ENCODE peak calls at places on chromosomes 12 and 14, in five cellular contexts. W, Z, T, B and N are unnamed samples.

GRCh38 chr12:119072463-119072862 is 91.1 kb downstream of the SRRM4 start:
- DNase-seq in W (no peak), Z (no peak), T (no peak), B (no peak), N (no peak)

GRCh38 chr14:99273025-99273723 is 1.2 kb upstream of the BCL11B start:
- DNase-seq in W (peak), Z (no peak), T (peak), B (no peak), N (no peak)

GRCh38 chr14:31582286-31582691 is 21.1 kb downstream of the NUBPL start:
- DNase-seq in W (no peak), Z (no peak), T (no peak), B (peak), N (peak)

GRCh38 chr12:109310247-109311125 is 1.4 kb upstream of the FOXN4 start:
- DNase-seq in W (peak), Z (no peak), T (no peak), B (no peak), N (no peak)

GRCh38 chr14:43735926-43736325 is 771.2 kb downstream of the FSCB start:
- DNase-seq in W (no peak), Z (no peak), T (no peak), B (no peak), N (no peak)

GRCh38 chr12:3827301-3828000 is 45.7 kb downstream of the PARP11 start:
- DNase-seq in W (no peak), Z (no peak), T (no peak), B (no peak), N (no peak)

GRCh38 chr14:32588448-32589320 is 259.6 kb downstream of the AKAP6 start:
- DNase-seq in W (no peak), Z (peak), T (peak), B (no peak), N (no peak)

GRCh38 chr14:43476822-43477221 is 1030.3 kb downstream of the FSCB start:
- DNase-seq in W (no peak), Z (no peak), T (no peak), B (no peak), N (no peak)

GRCh38 chr14:32252030-32252670 is 49.1 kb upstream of the RNU6-8 start:
- DNase-seq in W (no peak), Z (peak), T (peak), B (peak), N (peak)

GRCh38 chr12:68007466-68007865 is 18.2 kb downstream of the IFNG-AS1 start:
- DNase-seq in W (no peak), Z (no peak), T (no peak), B (no peak), N (no peak)

GRCh38 chr12:126076515-126076914 is 1011.3 kb downstream of the AACS start:
- DNase-seq in W (no peak), Z (no peak), T (no peak), B (no peak), N (no peak)

GRCh38 chr14:69260246-69260978 is 454 bp downstream of the GALNT16 start:
- DNase-seq in W (peak), Z (no peak), T (peak), B (peak), N (no peak)

GRCh38 chr12:62256408-62257079 is 3.7 kb upstream of the USP15 start:
- DNase-seq in W (no peak), Z (no peak), T (no peak), B (peak), N (no peak)

GRCh38 chr12:96240656-96241055 is 46.5 kb downstream of the ELK3 start:
- DNase-seq in W (no peak), Z (no peak), T (no peak), B (no peak), N (no peak)

GRCh38 chr12:80681-81190 is 14.2 kb downstream of the IQSEC3 start:
- DNase-seq in W (no peak), Z (no peak), T (no peak), B (no peak), N (no peak)

GRCh38 chr12:27645671-27646070 is 50.6 kb upstream of the REP15 start:
- DNase-seq in W (no peak), Z (no peak), T (no peak), B (no peak), N (no peak)

GRCh38 chr12:180445-180844 is 33.5 kb downstream of the SLC6A12 start:
- DNase-seq in W (no peak), Z (no peak), T (no peak), B (peak), N (peak)

GRCh38 chr14:37343307-37344094 is 145.8 kb downstream of the MIPOL1 start:
- DNase-seq in W (no peak), Z (no peak), T (no peak), B (no peak), N (no peak)

DNA sequence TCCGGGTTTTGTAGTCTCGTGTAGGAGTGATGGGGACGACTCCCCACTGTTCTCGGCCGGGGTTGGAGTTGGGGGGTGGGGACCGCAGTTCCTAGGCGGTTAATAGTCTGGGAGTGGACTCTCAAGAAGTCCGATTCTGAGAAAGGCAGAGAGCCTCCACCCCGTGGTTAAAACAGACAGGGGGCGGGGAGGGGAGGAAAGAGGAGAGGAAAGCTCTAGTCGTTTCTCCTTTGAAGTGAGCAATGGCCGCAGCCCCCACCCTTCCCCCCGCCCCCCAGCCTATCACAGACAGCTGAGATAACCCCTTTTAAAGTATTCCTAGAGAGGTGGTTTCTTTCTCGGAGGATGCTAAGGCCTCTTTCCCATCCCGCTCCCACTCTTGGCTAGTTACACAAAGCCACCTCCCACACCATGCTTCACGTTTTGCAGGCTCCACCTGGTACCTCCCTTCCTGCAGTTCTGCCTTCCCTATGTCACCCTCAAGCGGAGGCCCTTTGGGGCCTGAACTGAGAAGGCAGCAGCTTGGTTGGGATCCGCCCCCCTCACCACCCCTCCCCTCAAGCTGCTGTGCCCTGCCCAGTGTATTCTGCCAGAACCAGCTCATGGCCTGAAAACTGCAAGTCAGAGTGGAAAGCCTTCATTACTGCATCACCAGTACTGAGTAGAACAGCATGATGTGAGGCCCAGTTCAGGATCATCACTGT is 853 bp downstream of the USP5 start:
- DNase-seq in W (no peak), Z (no peak), T (peak), B (peak), N (no peak)
- TF ChIP-seq POLR2A in W (no peak), Z (no peak), T (no peak), B (peak), N (no peak)

DNA sequence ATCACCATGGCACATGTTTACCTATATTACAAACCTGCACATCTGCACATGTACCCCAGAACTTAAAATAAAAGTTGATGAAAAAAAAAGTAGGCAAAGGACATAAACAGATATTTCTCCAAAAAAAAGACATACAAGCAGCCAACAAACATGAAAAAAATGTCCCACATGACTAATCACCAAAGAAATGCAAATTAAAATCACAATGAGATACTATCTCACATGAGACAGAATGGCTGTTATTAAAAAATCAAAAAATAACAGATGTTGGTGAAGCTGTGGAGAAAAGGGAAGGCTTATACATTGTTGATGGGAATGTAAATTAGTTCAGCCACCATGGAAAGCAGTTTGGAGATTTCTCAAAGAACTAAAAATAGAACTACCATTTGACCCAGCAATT is 68.0 kb upstream of the FAR2 start:
- DNase-seq in W (no peak), Z (no peak), T (no peak), B (no peak), N (no peak)
- TF ChIP-seq CTCF in W (no peak), Z (no peak), T (no peak), B (no peak), N (no peak)

DNA sequence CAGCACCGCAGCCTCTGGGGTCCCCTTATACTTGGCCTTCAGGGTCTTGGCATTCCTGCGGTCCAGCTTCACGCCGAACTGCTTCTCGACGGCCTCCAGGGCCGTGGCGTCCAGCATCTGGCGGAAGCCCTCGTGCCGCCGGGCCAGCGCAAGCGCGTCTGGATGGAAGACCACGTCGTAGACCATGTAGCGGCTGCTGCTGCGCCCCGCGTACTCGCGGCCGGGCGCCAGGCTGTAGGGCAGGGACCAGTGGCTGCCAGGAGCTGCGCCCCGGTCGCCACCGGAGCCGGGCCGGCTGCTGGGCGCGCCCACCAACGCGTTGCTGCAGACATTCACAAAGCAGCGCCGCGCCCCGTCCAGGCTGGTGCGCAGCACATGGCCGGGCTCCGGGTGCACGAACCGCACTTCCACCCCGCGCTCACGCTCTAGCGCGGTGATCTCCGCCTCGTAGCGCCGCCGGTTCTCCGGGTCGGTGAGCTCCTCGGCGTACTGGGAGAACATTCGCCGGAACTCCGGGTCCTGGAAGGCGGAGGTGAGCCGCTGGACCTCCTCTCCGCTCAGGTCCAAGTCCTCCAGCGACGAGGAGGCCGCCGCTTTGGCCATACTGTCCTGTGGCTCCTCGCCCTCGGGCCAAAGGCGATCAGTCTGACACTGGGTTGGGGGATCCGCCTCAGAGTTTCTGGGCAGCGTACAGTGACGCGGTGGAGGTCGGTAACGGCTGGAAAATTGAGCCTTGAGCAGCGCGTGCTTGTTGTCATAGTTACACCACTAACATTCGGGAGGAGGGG is at the start of gene DNAAF2:
- DNase-seq in W (peak), Z (no peak), T (peak), B (peak), N (peak)
- TF ChIP-seq POLR2A in W (no peak), Z (no peak), T (peak), B (peak), N (no peak)

GRCh38 chr14:60487211-60487610 is 1.3 kb upstream of the C14orf39 start:
- DNase-seq in W (no peak), Z (no peak), T (no peak), B (no peak), N (no peak)

GRCh38 chr14:60485600-60486251 is at the start of gene C14orf39:
- DNase-seq in W (peak), Z (no peak), T (no peak), B (no peak), N (no peak)

GRCh38 chr14:60485057-60485599 is 735 bp downstream of the C14orf39 start:
- DNase-seq in W (peak), Z (no peak), T (no peak), B (no peak), N (no peak)

GRCh38 chr14:60490270-60490669 is 4.4 kb upstream of the C14orf39 start:
- DNase-seq in W (no peak), Z (no peak), T (no peak), B (no peak), N (no peak)

DNA sequence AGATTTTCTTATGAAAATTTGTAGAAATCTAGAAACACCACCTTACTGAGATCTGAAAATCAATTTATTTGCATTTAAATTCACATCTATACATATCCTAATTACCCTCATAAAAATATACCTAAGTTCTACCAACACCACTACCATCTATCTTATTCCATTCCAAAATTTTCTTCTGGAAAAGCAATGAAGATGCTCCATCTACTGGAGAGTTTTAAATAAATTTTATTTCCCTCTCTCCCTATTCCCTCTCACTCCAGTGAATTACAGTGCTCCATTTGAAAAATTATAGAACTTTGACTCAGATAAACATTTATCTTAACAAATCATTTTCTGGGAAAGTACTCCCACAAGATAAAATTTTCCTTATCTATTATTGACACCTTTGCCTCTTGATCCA is 2.3 kb upstream of the C14orf39 start:
- DNase-seq in W (no peak), Z (no peak), T (no peak), B (no peak), N (no peak)
- TF ChIP-seq CTCF in W (no peak), Z (peak), T (peak), B (no peak), N (no peak)

GRCh38 chr12:11763760-11764520 is 114.5 kb downstream of the ETV6 start:
- DNase-seq in W (no peak), Z (no peak), T (no peak), B (no peak), N (no peak)

GRCh38 chr12:11767029-11767724 is 117.7 kb downstream of the ETV6 start:
- DNase-seq in W (no peak), Z (no peak), T (no peak), B (no peak), N (no peak)

GRCh38 chr12:11768233-11768965 is 118.9 kb downstream of the ETV6 start:
- DNase-seq in W (no peak), Z (no peak), T (no peak), B (no peak), N (no peak)

GRCh38 chr12:11765421-11765816 is 115.9 kb downstream of the ETV6 start:
- DNase-seq in W (no peak), Z (no peak), T (no peak), B (no peak), N (no peak)

DNA sequence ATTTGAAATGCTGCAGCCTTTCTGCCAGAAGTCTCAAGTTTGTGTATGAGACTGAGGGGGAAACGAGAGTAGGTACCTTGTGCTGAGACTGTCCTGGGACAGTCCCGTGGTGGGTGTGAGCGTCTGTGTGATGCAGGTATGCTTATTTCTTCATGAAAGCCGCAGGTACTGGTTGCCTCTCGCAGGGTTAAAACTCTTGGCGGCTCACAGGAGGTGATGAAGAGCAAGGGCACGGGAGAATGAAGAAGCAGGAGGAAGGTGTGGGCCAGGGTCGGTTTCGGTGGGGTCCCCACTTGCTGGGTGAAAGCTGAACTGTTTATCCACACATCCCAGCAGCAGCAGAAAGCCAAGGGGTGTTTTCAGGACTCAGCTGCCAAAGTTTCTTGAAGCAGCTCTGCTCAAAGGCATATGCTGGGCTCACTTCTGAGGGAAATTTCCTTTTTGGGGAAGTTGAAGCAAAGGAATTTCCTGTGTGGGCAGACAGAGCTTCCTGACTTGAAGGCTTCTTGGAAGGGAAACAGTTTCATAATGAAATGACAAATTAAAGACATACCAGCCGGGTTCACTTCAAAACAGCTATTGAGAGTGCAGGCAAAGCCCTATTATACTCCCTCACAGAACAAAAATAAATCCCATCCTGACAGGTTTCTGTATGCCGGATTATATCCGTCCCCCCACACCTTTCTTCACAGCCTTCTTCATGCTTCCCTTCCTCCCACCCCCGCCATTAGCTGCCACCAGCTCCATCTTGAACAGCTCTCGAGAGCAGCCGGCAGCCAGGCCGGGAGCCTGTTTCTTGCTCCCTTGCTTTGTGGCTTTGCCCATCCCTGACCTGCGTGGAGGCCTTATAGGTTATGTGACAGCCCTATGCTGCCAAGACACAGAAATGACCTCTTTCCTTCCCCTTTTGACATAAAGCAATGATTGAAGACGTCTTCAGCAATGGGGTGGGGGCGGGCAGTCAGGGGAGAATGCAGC is 116.6 kb downstream of the ETV6 start:
- DNase-seq in W (peak), Z (no peak), T (no peak), B (no peak), N (no peak)
- TF ChIP-seq POLR2A in W (no peak), Z (no peak), T (no peak), B (no peak), N (no peak)

DNA sequence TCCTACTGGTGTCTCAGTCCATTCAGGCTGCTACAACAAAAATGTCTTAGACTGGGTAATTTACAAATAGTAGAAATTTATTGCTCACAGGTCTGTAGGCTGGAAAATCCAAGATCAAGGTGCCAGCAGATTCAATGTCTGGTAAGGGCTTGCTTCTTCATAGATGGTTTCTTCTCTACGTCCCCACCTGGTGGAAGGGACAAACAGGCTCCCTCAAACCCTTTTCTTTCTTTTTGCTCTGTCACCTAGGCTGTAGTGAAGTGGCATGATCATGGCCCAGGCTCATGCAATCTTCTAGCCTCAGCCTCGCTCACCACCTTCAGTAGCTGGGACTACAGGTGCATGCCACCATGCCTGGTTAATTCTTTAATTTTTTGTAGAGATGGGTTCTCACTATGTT is 106.8 kb upstream of the RPH3A start:
- DNase-seq in W (no peak), Z (no peak), T (peak), B (no peak), N (no peak)
- TF ChIP-seq CTCF in W (no peak), Z (peak), T (no peak), B (no peak), N (no peak)